ENCODE peak calls at places on chromosomes 6 and 20, in six cellular contexts. One of them, this sample, is unnamed. For H3K4me1 and H3K27me3, the result is how much of the 10 kb centered on the place peaks cover.

GRCh38 chr6:45591816-45592359 is 214.2 kb upstream of the SUPT3H start:
- DNase-seq in BE2C: no peak
- DNase-seq in NT2/D1: no peak
- DNase-seq in body of pancreas: no peak
- DNase-seq in adrenal gland: no peak
- DNase-seq in heart left ventricle: no peak
- DNase-seq in this sample: no peak

GRCh38 chr20:49478754-49479689 is 3.4 kb downstream of the KCNB1 start:
- DNase-seq in BE2C: no peak
- DNase-seq in NT2/D1: no peak
- DNase-seq in body of pancreas: no peak
- DNase-seq in adrenal gland: no peak
- DNase-seq in heart left ventricle: no peak
- DNase-seq in this sample: no peak

GRCh38 chr6:99151634-99152344 is 197.7 kb downstream of the FAXC start:
- DNase-seq in BE2C: peak
- DNase-seq in NT2/D1: peak
- DNase-seq in body of pancreas: peak
- DNase-seq in adrenal gland: peak
- DNase-seq in heart left ventricle: no peak
- DNase-seq in this sample: peak

GRCh38 chr6:106643061-106643460 is 13.7 kb downstream of the QRSL1 start:
- DNase-seq in BE2C: no peak
- DNase-seq in NT2/D1: no peak
- DNase-seq in body of pancreas: no peak
- DNase-seq in adrenal gland: no peak
- DNase-seq in heart left ventricle: no peak
- DNase-seq in this sample: no peak

GRCh38 chr6:139649718-139650117 is 275.3 kb upstream of the CITED2 start:
- DNase-seq in BE2C: no peak
- DNase-seq in NT2/D1: no peak
- DNase-seq in body of pancreas: no peak
- DNase-seq in adrenal gland: no peak
- DNase-seq in heart left ventricle: no peak
- DNase-seq in this sample: no peak

GRCh38 chr20:1955289-1955688 is 38.6 kb downstream of the PDYN start:
- DNase-seq in BE2C: no peak
- DNase-seq in NT2/D1: peak
- DNase-seq in body of pancreas: no peak
- DNase-seq in adrenal gland: no peak
- DNase-seq in heart left ventricle: no peak
- DNase-seq in this sample: no peak

GRCh38 chr6:26233608-26234420 is 131.2 kb upstream of the BTN3A2 start:
- DNase-seq in BE2C: peak
- DNase-seq in NT2/D1: no peak
- DNase-seq in body of pancreas: peak
- DNase-seq in adrenal gland: peak
- DNase-seq in heart left ventricle: peak
- DNase-seq in this sample: no peak

GRCh38 chr6:7215140-7215539 is 97.9 kb downstream of the SSR1 start:
- DNase-seq in BE2C: no peak
- DNase-seq in NT2/D1: no peak
- DNase-seq in body of pancreas: no peak
- DNase-seq in adrenal gland: peak
- DNase-seq in heart left ventricle: no peak
- DNase-seq in this sample: no peak

GRCh38 chr6:44262467-44263356 is 2.6 kb downstream of the NFKBIE start:
- DNase-seq in BE2C: no peak
- DNase-seq in NT2/D1: no peak
- DNase-seq in body of pancreas: no peak
- DNase-seq in adrenal gland: no peak
- DNase-seq in heart left ventricle: no peak
- DNase-seq in this sample: no peak

GRCh38 chr20:63858393-63859165 is 2.7 kb upstream of the ABHD16B start:
- DNase-seq in BE2C: peak
- DNase-seq in NT2/D1: peak
- DNase-seq in body of pancreas: no peak
- DNase-seq in adrenal gland: peak
- DNase-seq in heart left ventricle: peak
- DNase-seq in this sample: no peak
- H3K4me1 ChIP-seq in BE2C: under half
- H3K4me1 ChIP-seq in NT2/D1: half or more
- H3K4me1 ChIP-seq in body of pancreas: under half
- H3K4me1 ChIP-seq in adrenal gland: half or more
- H3K4me1 ChIP-seq in heart left ventricle: under half
- H3K4me1 ChIP-seq in this sample: under half

GRCh38 chr6:30918675-30919074 is 4.6 kb downstream of the VARS2 start:
- DNase-seq in BE2C: no peak
- DNase-seq in NT2/D1: no peak
- DNase-seq in body of pancreas: no peak
- DNase-seq in adrenal gland: no peak
- DNase-seq in heart left ventricle: no peak
- DNase-seq in this sample: no peak
- H3K4me3 ChIP-seq in BE2C: no peak
- H3K4me3 ChIP-seq in NT2/D1: no peak
- H3K4me3 ChIP-seq in body of pancreas: no peak
- H3K4me3 ChIP-seq in adrenal gland: no peak
- H3K4me3 ChIP-seq in heart left ventricle: no peak
- H3K4me3 ChIP-seq in this sample: no peak

GRCh38 chr20:21714297-21715192 is 9.1 kb downstream of the PAX1 start:
- DNase-seq in BE2C: no peak
- DNase-seq in NT2/D1: no peak
- DNase-seq in body of pancreas: no peak
- DNase-seq in adrenal gland: no peak
- DNase-seq in heart left ventricle: no peak
- DNase-seq in this sample: no peak
- H3K27me3 ChIP-seq in BE2C: half or more
- H3K27me3 ChIP-seq in NT2/D1: half or more
- H3K27me3 ChIP-seq in body of pancreas: under half
- H3K27me3 ChIP-seq in adrenal gland: half or more
- H3K27me3 ChIP-seq in heart left ventricle: half or more
- H3K27me3 ChIP-seq in this sample: half or more

DNA sequence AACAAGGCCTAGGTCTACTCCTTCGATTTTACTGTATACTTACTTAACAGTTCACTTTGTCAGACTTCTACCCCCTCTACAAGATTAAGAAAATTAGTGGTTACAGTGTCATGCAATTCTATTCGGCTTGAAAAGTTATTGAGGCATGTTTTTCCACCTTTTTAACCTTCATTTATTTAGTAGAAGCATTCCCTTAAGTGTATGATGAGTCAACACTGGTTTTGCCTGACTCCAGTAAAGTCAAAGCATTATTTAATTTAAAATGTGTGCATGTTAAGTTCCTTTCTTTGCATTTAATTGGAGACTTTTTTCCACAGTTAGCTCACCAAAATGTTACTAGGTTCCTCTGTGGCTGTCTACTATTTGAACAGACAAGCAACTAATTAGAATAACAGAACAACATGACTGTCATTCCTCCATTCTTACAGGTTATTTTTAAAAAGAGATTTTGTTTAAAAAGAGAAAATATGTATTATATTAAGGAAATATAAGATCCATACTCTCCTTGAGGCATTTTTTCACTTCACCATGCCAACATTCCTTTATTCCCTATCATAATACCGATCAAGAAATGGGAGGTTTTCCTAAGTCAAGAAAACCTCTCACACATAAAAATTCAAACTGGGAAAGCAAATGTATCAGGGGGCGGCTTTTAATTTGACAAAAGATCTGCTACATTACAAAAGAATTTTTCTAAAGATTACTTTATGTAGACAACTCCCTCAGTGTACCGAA is 361.1 kb downstream of the UTRN start:
- DNase-seq in BE2C: no peak
- DNase-seq in NT2/D1: no peak
- DNase-seq in body of pancreas: no peak
- DNase-seq in adrenal gland: no peak
- DNase-seq in heart left ventricle: no peak
- DNase-seq in this sample: no peak
- H3K4me1 ChIP-seq in BE2C: under half
- H3K4me1 ChIP-seq in NT2/D1: under half
- H3K4me1 ChIP-seq in body of pancreas: under half
- H3K4me1 ChIP-seq in adrenal gland: under half
- H3K4me1 ChIP-seq in heart left ventricle: under half
- H3K4me1 ChIP-seq in this sample: under half

DNA sequence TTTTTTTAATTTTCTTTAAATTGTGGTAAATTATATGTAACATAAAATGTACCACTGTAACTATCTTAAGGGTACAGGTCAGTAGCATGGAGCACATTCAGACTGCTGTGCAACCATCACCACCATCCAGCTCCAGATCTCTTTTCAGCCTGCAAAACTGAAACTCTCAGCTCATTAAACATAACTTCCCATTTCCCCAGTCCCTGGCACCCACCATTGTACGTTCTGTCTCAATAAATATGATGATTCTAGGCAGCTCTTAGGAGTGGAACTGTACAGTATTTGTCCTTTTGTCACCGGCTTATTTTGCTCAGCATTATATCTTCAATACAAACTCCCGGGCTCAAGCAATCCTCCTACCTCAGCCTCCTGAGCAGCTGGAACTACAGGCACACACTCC is 1.5 kb downstream of the ZC3H12D start:
- DNase-seq in BE2C: no peak
- DNase-seq in NT2/D1: no peak
- DNase-seq in body of pancreas: no peak
- DNase-seq in adrenal gland: no peak
- DNase-seq in heart left ventricle: no peak
- DNase-seq in this sample: no peak
- H3K4me3 ChIP-seq in BE2C: no peak
- H3K4me3 ChIP-seq in NT2/D1: no peak
- H3K4me3 ChIP-seq in body of pancreas: no peak
- H3K4me3 ChIP-seq in adrenal gland: no peak
- H3K4me3 ChIP-seq in heart left ventricle: no peak
- H3K4me3 ChIP-seq in this sample: no peak

GRCh38 chr20:62597416-62598115 is 44.7 kb upstream of the SLCO4A1 start:
- DNase-seq in BE2C: no peak
- DNase-seq in NT2/D1: no peak
- DNase-seq in body of pancreas: no peak
- DNase-seq in adrenal gland: no peak
- DNase-seq in heart left ventricle: no peak
- DNase-seq in this sample: no peak
- H3K27me3 ChIP-seq in BE2C: under half
- H3K27me3 ChIP-seq in NT2/D1: under half
- H3K27me3 ChIP-seq in body of pancreas: under half
- H3K27me3 ChIP-seq in adrenal gland: under half
- H3K27me3 ChIP-seq in heart left ventricle: under half
- H3K27me3 ChIP-seq in this sample: under half

This sample was measured in iPS DF 6.9.